ENCODE peak calls at places on chromosomes 4 and X, in ten cellular contexts. R is stimulated activated CD4-positive, alpha-beta T cell treated with anti-CD3 and anti-CD28 coated beads, Interleukin-12 subunit alpha, Interleukin-12 subunit beta, amount 100 ng/mL, for 48 hours; I is H7; S is HFF-Myc; A is GM23248; U is CD4-positive, alpha-beta T cell; F is AG08396; D is epithelial cell of esophagus; O is NCI-H1436; L is progenitor cell of endocrine pancreas. H is an unnamed sample.

GRCh38 chr4:24262616-24263015 is 321.7 kb downstream of the DHX15 start:
- DNase-seq in O (no peak), F (no peak), D (no peak), A (no peak), L (no peak), U (no peak), S (no peak), I (no peak), R (no peak), H (no peak)

GRCh38 chrX:154652311-154653047 is 900 bp downstream of the CTAG2 start:
- DNase-seq in U (no peak), R (no peak), O (no peak), L (no peak), F (no peak), I (peak), D (no peak), A (no peak), S (no peak), H (no peak)

GRCh38 chr4:92305148-92305877 is 1.5 kb downstream of the GRID2 start:
- DNase-seq in A (peak), I (peak), L (peak), F (peak), U (no peak), O (peak), R (no peak), S (no peak), D (peak), H (no peak)

GRCh38 chrX:68462653-68463052 is 29.4 kb upstream of the OPHN1 start:
- DNase-seq in U (peak), R (peak), A (peak), L (no peak), F (no peak), I (no peak), O (no peak), D (peak), S (peak), H (peak)

GRCh38 chrX:38212246-38212645 is 8.4 kb downstream of the SRPX start:
- DNase-seq in F (no peak), R (no peak), S (no peak), I (no peak), U (no peak), L (no peak), A (peak), O (no peak), D (no peak), H (no peak)

GRCh38 chrX:39983715-39984114 is 114.0 kb downstream of the BCOR start:
- DNase-seq in L (no peak), F (no peak), D (peak), A (peak), I (no peak), O (no peak), U (no peak), R (no peak), S (no peak), H (no peak)

GRCh38 chr4:14888790-14889189 is 113.5 kb upstream of the CPEB2 start:
- DNase-seq in R (no peak), D (peak), F (no peak), U (no peak), O (no peak), A (peak), I (no peak), S (no peak), L (no peak), H (no peak)

GRCh38 chr4:2047031-2047660 is 12.0 kb upstream of the NAT8L start:
- DNase-seq in O (no peak), D (no peak), R (no peak), U (no peak), L (no peak), A (no peak), S (no peak), F (no peak), I (no peak), H (no peak)

GRCh38 chrX:274904-275475 is 6.2 kb upstream of the PLCXD1 start:
- DNase-seq in L (no peak), F (no peak), U (no peak), R (no peak), A (no peak), S (no peak), O (no peak), D (no peak), I (peak), H (no peak)

GRCh38 chr4:79042079-79042674 is 102.9 kb upstream of the PAQR3 start:
- DNase-seq in F (peak), R (peak), L (no peak), S (peak), A (peak), I (peak), D (peak), U (no peak), O (peak), H (no peak)

GRCh38 chr4:91909963-91910362 is 393.8 kb upstream of the GRID2 start:
- DNase-seq in A (no peak), U (no peak), L (no peak), O (no peak), F (no peak), R (no peak), S (no peak), I (no peak), D (no peak), H (no peak)

GRCh38 chrX:49041683-49042529 is 1.3 kb downstream of the TFE3 start:
- DNase-seq in L (no peak), O (no peak), F (no peak), I (peak), D (peak), R (no peak), S (no peak), A (peak), U (no peak), H (no peak)

GRCh38 chr4:52665592-52665991 is 6.5 kb upstream of the USP46 start:
- DNase-seq in A (peak), F (no peak), S (no peak), D (peak), U (no peak), R (no peak), I (peak), L (no peak), O (no peak), H (no peak)

GRCh38 chr4:124191329-124191728 is 521.2 kb downstream of the ANKRD50 start:
- DNase-seq in D (peak), R (no peak), A (no peak), I (no peak), O (no peak), F (no peak), U (no peak), L (no peak), S (no peak), H (no peak)

GRCh38 chr4:6198768-6199343 is 1.5 kb downstream of the JAKMIP1 start:
- DNase-seq in U (no peak), A (no peak), I (peak), L (no peak), D (no peak), O (no peak), R (no peak), S (no peak), F (no peak), H (no peak)

GRCh38 chr4:87097075-87097474 is 123.3 kb downstream of the KLHL8 start:
- DNase-seq in L (no peak), A (no peak), I (peak), F (no peak), S (no peak), D (no peak), O (no peak), R (no peak), U (no peak), H (no peak)

GRCh38 chrX:7389576-7389975 is 241.6 kb upstream of the PUDP start:
- DNase-seq in I (no peak), D (no peak), U (no peak), F (no peak), O (no peak), L (no peak), A (no peak), S (no peak), R (no peak), H (no peak)

GRCh38 chr4:78235800-78236199 is 178.7 kb downstream of the FRAS1 start:
- DNase-seq in A (no peak), I (no peak), O (no peak), L (no peak), F (no peak), S (no peak), U (no peak), D (peak), R (no peak), H (no peak)

GRCh38 chr4:76212301-76212700 is 1.3 kb downstream of the SCARB2 start:
- DNase-seq in S (no peak), I (no peak), L (no peak), D (no peak), F (no peak), R (no peak), O (no peak), U (no peak), A (peak), H (no peak)

GRCh38 chr4:110840221-110840654 is 217.4 kb upstream of the PITX2 start:
- DNase-seq in D (no peak), I (no peak), O (no peak), A (peak), R (no peak), S (peak), F (peak), L (no peak), U (no peak), H (no peak)

GRCh38 chr4:128812360-128812958 is 3.0 kb downstream of the JADE1 start:
- DNase-seq in U (no peak), O (peak), R (peak), S (peak), A (peak), F (peak), I (no peak), L (peak), D (peak), H (no peak)

GRCh38 chr4:172952052-172952451 is 216.6 kb upstream of the GALNT7 start:
- DNase-seq in A (no peak), U (no peak), L (no peak), O (no peak), S (no peak), R (no peak), D (no peak), I (no peak), F (no peak), H (no peak)

GRCh38 chrX:18654873-18655836 is 16.8 kb downstream of the RS1 start:
- DNase-seq in I (no peak), O (no peak), R (no peak), D (no peak), S (no peak), F (no peak), L (no peak), U (no peak), A (no peak), H (no peak)

GRCh38 chr4:69833251-69833650 is 26.7 kb downstream of the SULT1E1 start:
- DNase-seq in D (peak), A (no peak), I (no peak), F (no peak), R (no peak), L (no peak), O (no peak), S (no peak), U (no peak), H (no peak)